ENCODE peak calls at places on chromosomes 16 and 17, in nine cellular contexts. U is astrocyte, X is HCT116, Q is neuronal stem cell, S is IMR-90, G is H9, N is GM23248, H is neural progenitor cell, C is fibroblast of lung. R is an unnamed sample.

GRCh38 chr17:6671431-6671830 is 19.9 kb downstream of the C17orf100 start:
- DNase-seq in U (no peak), X (no peak), Q (no peak), S (no peak), G (no peak), N (no peak), H (no peak), C (no peak), R (no peak)

GRCh38 chr16:49350265-49351103 is 23.1 kb upstream of the C16orf78 start:
- DNase-seq in U (peak), X (peak), Q (peak), S (peak), G (peak), N (peak), H (peak), C (peak), R (peak)

GRCh38 chr17:27343294-27343693 is 49.4 kb downstream of the WSB1 start:
- DNase-seq in U (no peak), X (no peak), Q (no peak), S (no peak), G (no peak), N (no peak), H (peak), C (no peak), R (no peak)

GRCh38 chr16:82425661-82426060 is 201.1 kb upstream of the CDH13 start:
- DNase-seq in U (no peak), X (no peak), Q (no peak), S (no peak), G (no peak), N (peak), H (no peak), C (no peak), R (no peak)

GRCh38 chr17:19281161-19281560 is 44.0 kb downstream of the EPN2 start:
- DNase-seq in U (no peak), X (no peak), Q (no peak), S (no peak), G (no peak), N (peak), H (no peak), C (no peak), R (no peak)

GRCh38 chr17:4559851-4560820 is at the start of gene GGT6:
- DNase-seq in U (no peak), X (no peak), Q (no peak), S (no peak), G (no peak), N (no peak), H (no peak), C (no peak), R (no peak)

GRCh38 chr17:1323336-1323735 is 43.9 kb downstream of the TRARG1 start:
- DNase-seq in U (no peak), X (no peak), Q (no peak), S (no peak), G (no peak), N (peak), H (peak), C (no peak), R (no peak)

GRCh38 chr16:84207869-84208268 is 16.9 kb downstream of the ADAD2 start:
- DNase-seq in U (no peak), X (no peak), Q (no peak), S (no peak), G (no peak), N (no peak), H (peak), C (no peak), R (no peak)

GRCh38 chr17:80992948-80993624 is 1.4 kb downstream of the CHMP6 start:
- DNase-seq in U (no peak), X (no peak), Q (no peak), S (no peak), G (no peak), N (no peak), H (no peak), C (no peak), R (no peak)

GRCh38 chr16:51755039-51755501 is 604.0 kb upstream of the SALL1 start:
- DNase-seq in U (no peak), X (no peak), Q (no peak), S (no peak), G (no peak), N (no peak), H (peak), C (no peak), R (no peak)

GRCh38 chr16:12203780-12204351 is 227.3 kb downstream of the SNX29 start:
- DNase-seq in U (no peak), X (no peak), Q (no peak), S (no peak), G (no peak), N (no peak), H (peak), C (no peak), R (no peak)

GRCh38 chr16:918068-918467 is 52.7 kb downstream of the LMF1 start:
- DNase-seq in U (no peak), X (no peak), Q (no peak), S (peak), G (no peak), N (no peak), H (peak), C (no peak), R (no peak)

GRCh38 chr16:15509051-15509592 is 74.7 kb downstream of the BMERB1 start:
- DNase-seq in U (no peak), X (no peak), Q (no peak), S (no peak), G (no peak), N (no peak), H (no peak), C (no peak), R (no peak)

GRCh38 chr17:4175921-4176802 is 33.2 kb downstream of the CYB5D2 start:
- DNase-seq in U (peak), X (no peak), Q (no peak), S (peak), G (no peak), N (no peak), H (no peak), C (peak), R (no peak)

GRCh38 chr16:82990155-82990554 is 363.4 kb downstream of the CDH13 start:
- DNase-seq in U (peak), X (no peak), Q (no peak), S (peak), G (no peak), N (peak), H (no peak), C (peak), R (no peak)

GRCh38 chr17:6603746-6604325 is 36.7 kb downstream of the KIAA0753 start:
- DNase-seq in U (no peak), X (no peak), Q (no peak), S (peak), G (no peak), N (no peak), H (no peak), C (peak), R (no peak)

GRCh38 chr17:73867056-73867455 is 222.8 kb upstream of the SDK2 start:
- DNase-seq in U (no peak), X (no peak), Q (no peak), S (no peak), G (no peak), N (no peak), H (peak), C (no peak), R (no peak)

GRCh38 chr17:41098476-41098875 is 534 bp upstream of the KRTAP4-8 start:
- DNase-seq in U (peak), X (no peak), Q (no peak), S (peak), G (no peak), N (peak), H (no peak), C (no peak), R (no peak)

GRCh38 chr17:72463287-72464102 is 342.7 kb downstream of the SOX9 start:
- DNase-seq in U (no peak), X (no peak), Q (no peak), S (no peak), G (no peak), N (no peak), H (no peak), C (no peak), R (no peak)

GRCh38 chr16:85029413-85029794 is 1.8 kb downstream of the KIAA0513 start:
- DNase-seq in U (peak), X (no peak), Q (no peak), S (peak), G (no peak), N (peak), H (no peak), C (peak), R (no peak)

GRCh38 chr16:63185235-63185780 is 1149.1 kb upstream of the CDH8 start:
- DNase-seq in U (no peak), X (no peak), Q (no peak), S (no peak), G (no peak), N (no peak), H (peak), C (no peak), R (no peak)

GRCh38 chr17:48583708-48584582 is 5.8 kb upstream of the HOXB4 start:
- DNase-seq in U (no peak), X (no peak), Q (no peak), S (peak), G (no peak), N (no peak), H (no peak), C (peak), R (no peak)

GRCh38 chr17:48578616-48579560 is 738 bp upstream of the HOXB4 start:
- DNase-seq in U (peak), X (no peak), Q (no peak), S (peak), G (no peak), N (peak), H (no peak), C (peak), R (no peak)

GRCh38 chr17:48586355-48586924 is 3.6 kb downstream of the HOXB3 start:
- DNase-seq in U (no peak), X (no peak), Q (no peak), S (peak), G (no peak), N (no peak), H (no peak), C (peak), R (no peak)

GRCh38 chr17:48579738-48580543 is 1.8 kb upstream of the HOXB4 start:
- DNase-seq in U (peak), X (no peak), Q (no peak), S (peak), G (no peak), N (no peak), H (no peak), C (peak), R (no peak)

DNA sequence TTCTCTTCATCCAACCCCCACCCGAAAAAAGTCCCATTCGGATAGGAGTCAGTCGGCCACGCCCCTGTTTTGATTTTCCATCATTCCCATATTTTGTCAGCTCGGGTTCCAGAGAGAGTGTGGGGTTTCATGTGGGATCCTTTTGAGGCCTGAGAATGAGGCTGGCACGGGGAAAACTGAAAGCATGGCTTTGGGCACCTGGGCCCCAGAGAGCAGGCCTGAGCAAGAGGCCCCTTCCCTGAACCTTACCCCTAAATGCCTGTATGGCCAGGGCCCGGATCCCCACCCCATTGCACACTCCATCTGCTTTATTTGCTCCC is 4.6 kb upstream of the HOXB4 start:
- DNase-seq in U (no peak), X (no peak), Q (no peak), S (no peak), G (no peak), N (no peak), H (no peak), C (no peak), R (no peak)
- H3K4me2 ChIP-seq in U (peak), X (peak), Q (no peak), S (peak), G (no peak), N (peak), H (no peak), C (peak), R (no peak)

DNA sequence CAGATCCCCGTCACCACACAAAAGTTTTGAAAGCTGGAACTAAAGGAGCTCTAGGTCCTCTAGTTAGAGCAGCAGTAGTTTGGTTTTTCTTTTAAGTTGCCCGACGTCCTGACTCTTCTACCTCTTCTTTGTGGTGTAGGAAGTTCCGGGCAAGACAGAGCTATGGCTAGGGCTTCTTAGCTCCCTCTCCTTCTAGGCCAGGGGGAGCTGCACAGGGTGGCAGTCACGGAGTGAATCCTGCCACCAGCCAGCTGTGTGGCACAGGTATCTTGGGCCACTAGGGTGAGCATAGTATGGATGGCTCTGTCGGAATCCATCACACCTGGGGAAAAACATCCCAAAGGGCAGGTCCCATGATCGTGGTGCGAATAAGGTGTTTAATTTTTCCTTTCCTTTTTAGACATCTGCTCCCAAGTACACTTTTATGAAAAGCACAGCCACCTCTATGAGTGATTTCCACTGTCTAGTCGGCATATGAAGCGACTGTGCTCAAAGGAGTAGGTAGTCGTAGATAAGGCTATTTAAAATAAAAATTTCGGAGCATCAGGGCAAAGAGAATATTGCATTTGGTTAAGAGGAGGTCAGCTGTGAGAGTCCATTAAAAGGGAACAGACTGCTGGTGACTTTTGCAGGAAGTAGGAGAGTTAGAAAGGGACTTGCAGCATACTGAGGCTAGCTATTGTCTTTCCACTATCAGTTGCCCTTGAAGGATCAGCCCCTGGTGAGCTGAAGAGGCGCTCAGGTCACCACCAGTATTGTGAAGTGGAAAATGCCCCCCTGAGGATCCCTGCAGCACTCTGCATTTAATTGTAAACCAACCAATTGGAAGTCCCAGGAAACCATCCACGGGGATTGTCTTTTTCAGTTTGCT is 2.1 kb downstream of the PRKCA start:
- DNase-seq in U (peak), X (no peak), Q (peak), S (no peak), G (peak), N (peak), H (peak), C (peak), R (no peak)
- H3K27ac ChIP-seq in U (peak), X (no peak), Q (no peak), S (peak), G (no peak), N (no peak), H (no peak), C (peak), R (no peak)

DNA sequence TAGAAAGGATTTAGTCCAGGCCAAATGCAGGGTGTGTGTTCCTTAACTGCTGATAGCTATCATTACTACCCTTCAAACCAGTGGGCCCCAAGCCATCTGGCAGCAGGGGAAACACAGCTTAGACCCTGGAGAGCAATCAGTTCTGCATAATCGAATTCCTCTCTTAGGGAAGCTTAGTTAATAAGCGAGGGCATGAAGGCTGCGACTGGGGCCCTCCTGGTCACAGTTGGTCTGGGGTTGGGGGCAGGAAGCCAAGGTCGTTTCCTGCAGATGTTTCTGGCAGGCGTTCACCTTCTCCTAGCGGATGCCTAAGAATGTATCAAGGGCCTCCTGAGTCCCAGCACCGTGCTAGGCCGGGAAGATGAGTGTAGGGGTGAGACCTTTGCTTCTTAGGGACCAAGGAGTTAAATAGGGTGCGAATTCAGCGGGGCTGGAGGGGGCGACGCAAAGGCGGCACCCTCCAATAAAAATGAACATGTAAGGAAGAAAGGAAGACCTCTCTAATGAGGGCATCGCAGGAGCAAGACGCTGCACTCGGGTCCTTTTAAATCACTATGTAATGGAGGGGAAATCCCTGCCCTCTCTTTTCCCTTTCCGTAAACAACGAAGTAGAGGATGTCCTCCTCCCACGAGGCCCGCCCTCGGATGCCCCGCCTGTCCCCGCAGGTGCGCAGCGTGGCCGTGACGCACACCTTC is 16.5 kb upstream of the EEF2K start:
- DNase-seq in U (no peak), X (no peak), Q (no peak), S (peak), G (peak), N (peak), H (no peak), C (peak), R (peak)
- H3K4me2 ChIP-seq in U (peak), X (peak), Q (peak), S (peak), G (peak), N (peak), H (peak), C (peak), R (peak)

DNA sequence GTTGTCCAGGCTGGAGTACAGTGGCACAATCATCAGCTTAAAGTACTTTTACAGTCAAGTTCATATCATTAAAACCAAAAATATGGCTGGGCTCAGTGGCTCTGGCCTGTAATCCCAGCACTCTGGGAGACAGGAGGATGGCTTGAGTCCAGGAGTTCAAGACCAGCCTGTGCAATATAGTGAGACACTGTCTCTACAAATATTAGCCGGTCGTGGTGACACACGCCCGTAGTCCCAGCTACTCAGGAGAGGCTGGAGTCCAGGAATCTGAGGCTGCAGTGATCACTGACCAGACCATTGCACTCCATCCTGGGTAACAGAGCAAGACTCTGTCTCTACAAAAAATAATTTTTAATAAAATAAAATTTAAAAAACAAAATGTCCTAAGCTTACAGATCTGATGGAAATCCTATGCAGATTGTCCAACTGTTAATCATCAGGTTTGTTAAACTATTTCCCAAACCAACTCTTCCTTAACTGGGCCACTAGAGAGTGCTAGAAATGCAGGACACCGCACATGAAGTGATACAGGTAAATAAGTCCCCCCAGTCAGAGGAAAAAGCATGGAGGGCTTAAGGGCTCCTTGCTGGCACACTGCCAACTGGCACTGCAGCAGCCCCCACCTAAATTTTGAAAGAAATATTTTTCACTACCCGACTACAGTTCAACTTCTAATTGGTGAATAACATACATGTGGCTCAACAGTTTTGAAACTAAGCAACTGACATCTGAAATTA is 2.8 kb downstream of the USP22 start:
- DNase-seq in U (peak), X (peak), Q (no peak), S (peak), G (no peak), N (peak), H (peak), C (peak), R (peak)
- H3K27ac ChIP-seq in U (peak), X (peak), Q (no peak), S (no peak), G (no peak), N (peak), H (no peak), C (peak), R (peak)

GRCh38 chr17:61452301-61453290 is at the start of gene TBX4:
- DNase-seq in U (no peak), X (no peak), Q (no peak), S (no peak), G (peak), N (no peak), H (peak), C (peak), R (no peak)
- H3K4me2 ChIP-seq in U (peak), X (no peak), Q (peak), S (no peak), G (peak), N (no peak), H (peak), C (peak), R (no peak)

DNA sequence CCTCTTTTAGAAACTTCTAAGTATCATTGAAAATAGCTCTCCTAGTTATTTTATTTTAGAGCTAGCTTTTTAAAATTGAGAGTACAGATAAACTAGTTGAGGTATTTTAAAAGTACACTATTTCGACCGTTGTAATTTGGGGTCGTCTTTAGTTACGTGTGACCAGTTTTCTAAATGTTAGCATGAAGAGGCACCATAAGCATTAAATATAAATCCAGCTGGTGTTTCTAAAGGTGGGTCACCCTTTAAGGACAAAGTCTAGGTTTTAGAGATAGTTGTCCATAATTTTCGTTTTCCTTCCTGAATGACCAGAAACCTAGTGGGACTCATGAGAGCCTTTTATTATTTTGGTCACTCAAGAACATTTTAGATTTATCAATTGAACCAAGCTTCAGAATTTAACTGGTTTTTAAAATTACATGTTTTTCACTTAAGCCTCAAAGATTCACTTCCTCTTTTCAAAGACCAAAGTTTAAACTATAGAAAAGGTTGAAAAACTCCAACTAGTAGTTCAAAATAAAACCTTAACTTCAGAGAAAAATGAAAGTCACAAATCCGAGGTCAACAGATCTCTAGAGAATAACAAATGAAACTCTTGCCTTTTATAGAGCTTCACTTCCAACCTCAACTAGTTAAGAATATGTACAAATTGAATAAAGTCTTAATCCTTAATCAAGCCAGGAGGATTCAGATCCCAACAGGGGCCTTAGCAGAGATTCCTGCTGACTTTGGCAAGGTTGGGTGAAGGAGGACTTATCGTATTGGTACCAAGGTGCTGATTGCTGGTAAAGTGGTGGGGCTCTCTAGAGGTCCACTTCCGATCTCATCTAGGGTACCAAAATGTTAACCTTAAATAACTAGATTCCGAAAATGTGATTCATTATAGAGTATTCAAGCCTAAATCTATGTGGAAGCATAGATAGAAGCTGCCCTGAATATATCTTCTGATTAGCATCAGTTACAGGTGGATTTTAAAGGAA is 32.5 kb downstream of the PHKB start:
- DNase-seq in U (no peak), X (no peak), Q (no peak), S (no peak), G (no peak), N (no peak), H (no peak), C (no peak), R (peak)
- H3K27ac ChIP-seq in U (no peak), X (no peak), Q (no peak), S (no peak), G (no peak), N (no peak), H (no peak), C (no peak), R (peak)

GRCh38 chr17:65039349-65039988 is 17.1 kb downstream of the GNA13 start:
- DNase-seq in U (no peak), X (no peak), Q (no peak), S (no peak), G (no peak), N (no peak), H (no peak), C (no peak), R (peak)
- H3K4me2 ChIP-seq in U (no peak), X (no peak), Q (no peak), S (no peak), G (no peak), N (no peak), H (no peak), C (no peak), R (peak)

R was measured in OCI-LY7.